ENCODE peak calls at places on chromosomes 12 and 14, in eight cellular contexts. P is CD8-positive, alpha-beta memory T cell; G is mucosa of descending colon; F is tibial artery; D is stomach; T is OCI-LY7; B is thyroid gland; H is PC-9. E is an unnamed sample.

GRCh38 chr12:30847259-30847658 is 79.3 kb upstream of the TSPAN11 start:
- DNase-seq in P (no peak), G (peak; percentile 59), F (no peak), D (no peak), T (peak; percentile 84), B (no peak), H (peak; percentile 61), E (peak; percentile 23)

GRCh38 chr14:51860164-51860835 is at the start of gene GNG2:
- DNase-seq in P (peak; percentile 71), G (peak; percentile 86), F (peak; percentile 84), D (peak; percentile 79), T (peak; percentile 89), B (peak; percentile 70), H (no peak), E (peak; percentile 52)

GRCh38 chr12:100493371-100494012 is 19.8 kb downstream of the NR1H4 start:
- DNase-seq in P (no peak), G (peak; percentile 22), F (no peak), D (no peak), T (no peak), B (no peak), H (no peak), E (no peak)

GRCh38 chr12:120235369-120236123 is 30.0 kb downstream of the PXN start:
- DNase-seq in P (no peak), G (no peak), F (no peak), D (no peak), T (peak; percentile 31), B (no peak), H (no peak), E (no peak)

GRCh38 chr14:77682158-77682553 is 25.7 kb downstream of the ALKBH1 start:
- DNase-seq in P (no peak), G (no peak), F (no peak), D (no peak), T (no peak), B (no peak), H (peak; percentile 72), E (no peak)

GRCh38 chr12:29148065-29148957 is 767 bp upstream of the FAR2 start:
- DNase-seq in P (no peak), G (peak; percentile 77), F (peak; percentile 63), D (no peak), T (no peak), B (peak; percentile 20), H (peak; percentile 43), E (no peak)

GRCh38 chr12:54917001-54917488 is 62.7 kb downstream of the MUCL1 start:
- DNase-seq in P (no peak), G (no peak), F (no peak), D (no peak), T (no peak), B (no peak), H (no peak), E (no peak)

GRCh38 chr14:105489607-105490317 is 1.3 kb upstream of the TEDC1 start:
- DNase-seq in P (peak; percentile 79), G (peak; percentile 95), F (peak; percentile 88), D (peak; percentile 88), T (peak; percentile 88), B (peak; percentile 96), H (peak; percentile 77), E (peak; percentile 90)

GRCh38 chr12:31015215-31015614 is 58.4 kb upstream of the DDX11 start:
- DNase-seq in P (no peak), G (no peak), F (no peak), D (no peak), T (no peak), B (peak; percentile 1), H (no peak), E (no peak)

GRCh38 chr12:75409833-75410232 is 18.9 kb downstream of the GLIPR1L2 start:
- DNase-seq in P (no peak), G (no peak), F (no peak), D (no peak), T (no peak), B (no peak), H (no peak), E (no peak)

GRCh38 chr12:126286203-126286602 is 1221.0 kb downstream of the AACS start:
- DNase-seq in P (no peak), G (no peak), F (no peak), D (no peak), T (no peak), B (no peak), H (no peak), E (no peak)

GRCh38 chr12:9707864-9708808 is 24.8 kb downstream of the CLECL1 start:
- DNase-seq in P (peak; percentile 48), G (peak; percentile 69), F (peak; percentile 31), D (peak; percentile 58), T (peak; percentile 84), B (peak; percentile 42), H (no peak), E (peak; percentile 17)

GRCh38 chr12:127165567-127166392 is 1101.2 kb upstream of the TMEM132C start:
- DNase-seq in P (peak; percentile 61), G (peak; percentile 88), F (peak; percentile 62), D (peak; percentile 84), T (no peak), B (peak; percentile 89), H (peak; percentile 72), E (peak; percentile 70)

GRCh38 chr12:3962661-3963483 is 89.7 kb upstream of the PARP11 start:
- DNase-seq in P (peak; percentile 45), G (peak; percentile 7), F (peak; percentile 24), D (no peak), T (no peak), B (no peak), H (no peak), E (no peak)

GRCh38 chr14:94864421-94865195 is 94.7 kb upstream of the GSC start:
- DNase-seq in P (no peak), G (no peak), F (peak; percentile 28), D (no peak), T (no peak), B (peak; percentile 3), H (no peak), E (no peak)

GRCh38 chr12:69466867-69467266 is 3.3 kb upstream of the FRS2 start:
- DNase-seq in P (no peak), G (no peak), F (no peak), D (no peak), T (peak; percentile 12), B (no peak), H (no peak), E (no peak)

GRCh38 chr12:34393821-34394150 is 371.5 kb downstream of the ALG10 start:
- DNase-seq in P (no peak), G (no peak), F (no peak), D (peak; percentile 17), T (no peak), B (no peak), H (no peak), E (no peak)

GRCh38 chr12:54140958-54141388 is 47.8 kb downstream of the SMUG1 start:
- DNase-seq in P (no peak), G (no peak), F (peak; percentile 59), D (no peak), T (no peak), B (no peak), H (no peak), E (no peak)

GRCh38 chr14:102078840-102079699 is 7.8 kb downstream of the HSP90AA1 start:
- DNase-seq in P (no peak), G (no peak), F (no peak), D (no peak), T (no peak), B (no peak), H (no peak), E (no peak)
- H3K36me3 ChIP-seq in P (peaks cover 46% of the 10 kb centered on the region), G (peaks cover 19% of the 10 kb centered on the region), F (peaks cover 60% of the 10 kb centered on the region), D (peaks cover 72% of the 10 kb centered on the region), T (peaks cover 88% of the 10 kb centered on the region), B (peaks cover 48% of the 10 kb centered on the region), H (peaks cover 57% of the 10 kb centered on the region), E (peaks cover 4% of the 10 kb centered on the region)

DNA sequence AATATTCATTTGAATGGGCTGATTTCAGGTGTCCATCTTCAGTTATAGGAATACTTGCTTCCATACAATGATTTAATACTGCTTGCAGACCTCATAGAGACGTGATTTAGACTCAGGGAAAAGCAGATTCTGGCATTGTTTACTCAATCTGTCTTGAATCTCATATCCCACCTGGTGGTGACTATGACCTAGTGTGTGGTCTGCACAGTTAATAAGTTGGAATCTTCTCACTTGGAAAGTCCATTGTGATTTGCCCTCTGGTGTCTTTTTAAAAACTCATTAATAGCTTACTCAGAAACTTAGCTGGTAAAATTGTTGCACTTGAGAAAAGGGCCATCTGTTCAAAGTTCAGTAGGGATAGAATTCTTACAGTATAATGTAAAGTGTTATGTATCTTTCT is 106.0 kb downstream of the PELI2 start:
- DNase-seq in P (no peak), G (no peak), F (no peak), D (no peak), T (no peak), B (no peak), H (no peak), E (no peak)
- H3K4me1 ChIP-seq in P (no peaks in the 10 kb centered on the region), G (peaks cover 12% of the 10 kb centered on the region), F (peaks cover 16% of the 10 kb centered on the region), D (peaks cover 31% of the 10 kb centered on the region), T (no peaks in the 10 kb centered on the region), B (no peaks in the 10 kb centered on the region), H (no peaks in the 10 kb centered on the region), E (no peaks in the 10 kb centered on the region)

GRCh38 chr14:101495827-101496778 is 65.2 kb upstream of the DIO3 start:
- DNase-seq in P (no peak), G (no peak), F (peak; percentile 16), D (peak; percentile 20), T (no peak), B (no peak), H (no peak), E (no peak)

GRCh38 chr14:101492716-101493115 is 68.6 kb upstream of the DIO3 start:
- DNase-seq in P (no peak), G (no peak), F (peak; percentile 13), D (no peak), T (no peak), B (no peak), H (no peak), E (no peak)

GRCh38 chr14:101496779-101497420 is 64.4 kb upstream of the DIO3 start:
- DNase-seq in P (no peak), G (no peak), F (peak; percentile 8), D (peak; percentile 17), T (no peak), B (no peak), H (no peak), E (no peak)

GRCh38 chr14:101495284-101495683 is 66.0 kb upstream of the DIO3 start:
- DNase-seq in P (no peak), G (no peak), F (peak; percentile 11), D (peak; percentile 17), T (no peak), B (no peak), H (no peak), E (no peak)

GRCh38 chr14:101494826-101495225 is 66.5 kb upstream of the DIO3 start:
- DNase-seq in P (no peak), G (no peak), F (peak; percentile 16), D (peak; percentile 17), T (no peak), B (no peak), H (no peak), E (no peak)
- H3K36me3 ChIP-seq in P (no peaks in the 10 kb centered on the region), G (no peaks in the 10 kb centered on the region), F (no peaks in the 10 kb centered on the region), D (no peaks in the 10 kb centered on the region), T (no peaks in the 10 kb centered on the region), B (no peaks in the 10 kb centered on the region), H (no peaks in the 10 kb centered on the region), E (no peaks in the 10 kb centered on the region)

DNA sequence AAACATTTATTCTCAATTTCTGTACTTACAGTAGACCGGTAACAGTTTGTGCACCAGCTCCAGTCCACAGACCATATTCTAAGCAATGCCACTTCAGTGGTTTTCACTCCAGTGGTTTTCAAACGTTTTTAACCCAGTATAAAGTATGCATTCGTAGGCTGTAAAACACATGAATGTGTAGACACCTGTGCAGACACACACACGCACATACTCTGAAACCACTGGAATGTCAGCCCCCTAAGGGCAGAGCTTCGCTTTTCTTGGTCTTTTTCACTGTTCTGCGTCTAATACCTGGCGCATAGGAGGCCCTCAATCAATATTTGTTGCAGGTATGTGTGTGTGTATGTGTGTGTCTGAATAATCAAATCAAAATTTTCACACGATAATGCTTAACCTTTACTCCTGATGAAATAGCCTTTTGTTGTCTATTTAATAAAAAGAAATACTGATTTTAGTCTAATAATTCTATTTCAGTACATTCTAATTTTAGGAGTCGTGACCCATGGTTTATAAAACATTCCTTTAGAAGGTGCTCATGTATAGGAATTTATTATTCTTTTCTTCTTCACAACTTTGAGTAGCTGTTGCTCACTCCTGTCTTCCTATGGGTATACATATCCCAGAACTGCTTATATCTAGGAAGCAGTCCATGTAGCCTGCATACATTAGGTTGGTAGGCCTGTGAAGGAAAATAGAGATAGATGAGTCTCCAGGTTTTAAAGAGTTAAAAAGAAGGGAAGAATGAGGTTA is 73.6 kb upstream of the REP15 start:
- DNase-seq in P (no peak), G (no peak), F (no peak), D (no peak), T (no peak), B (no peak), H (no peak), E (no peak)
- H3K4me1 ChIP-seq in P (no peaks in the 10 kb centered on the region), G (no peaks in the 10 kb centered on the region), F (peaks cover 45% of the 10 kb centered on the region), D (peaks cover 4% of the 10 kb centered on the region), T (no peaks in the 10 kb centered on the region), B (peaks cover 4% of the 10 kb centered on the region), H (peaks cover 32% of the 10 kb centered on the region), E (no peaks in the 10 kb centered on the region)

E was measured in prostate gland.